ENCODE peak calls at places on chromosomes 1 and 21, in four cellular contexts. G is A549, Z is K562, A is endothelial cell of umbilical vein. H is an unnamed sample.

GRCh38 chr21:15586752-15587436 is 142.9 kb upstream of the USP25 start:
- DNase-seq in Z (no peak), A (no peak), G (no peak), H (no peak)

GRCh38 chr1:8562222-8562621 is 244.3 kb downstream of the SLC45A1 start:
- DNase-seq in G (no peak), A (no peak), Z (no peak), H (no peak)

GRCh38 chr1:16980473-16981268 is at the start of gene MFAP2:
- DNase-seq in A (no peak), Z (no peak), G (no peak), H (no peak)

GRCh38 chr1:211420389-211420788 is 71.6 kb downstream of the RD3 start:
- DNase-seq in G (no peak), A (no peak), Z (peak; percentile 28), H (peak; percentile 58)

GRCh38 chr1:212701910-212702309 is 2.3 kb upstream of the BATF3 start:
- DNase-seq in A (no peak), Z (no peak), G (peak; percentile 22), H (no peak)

GRCh38 chr1:160862151-160863061 is at the start of gene CD244:
- DNase-seq in Z (no peak), G (no peak), A (no peak), H (peak; percentile 98)

GRCh38 chr1:168454211-168454815 is 89.5 kb downstream of the XCL2 start:
- DNase-seq in A (no peak), G (no peak), Z (no peak), H (no peak)

GRCh38 chr1:181061891-181062777 is 26.4 kb upstream of the IER5 start:
- DNase-seq in G (no peak), Z (no peak), A (no peak), H (peak; percentile 89)

GRCh38 chr1:234782821-234783220 is 172.8 kb upstream of the IRF2BP2 start:
- DNase-seq in A (peak; percentile 24), Z (no peak), G (no peak), H (peak; percentile 45)

GRCh38 chr1:27526569-27527222 is 36.7 kb upstream of the WASF2 start:
- DNase-seq in G (no peak), A (no peak), Z (peak; percentile 70), H (peak; percentile 64)

GRCh38 chr1:229808272-229808671 is 182.2 kb downstream of the URB2 start:
- DNase-seq in G (no peak), A (no peak), Z (no peak), H (no peak)

GRCh38 chr1:157499516-157499915 is 52.8 kb downstream of the FCRL5 start:
- DNase-seq in A (no peak), Z (no peak), G (no peak), H (no peak)

GRCh38 chr1:93446837-93447451 is 974 bp upstream of the FNBP1L start:
- DNase-seq in G (peak; percentile 26), A (peak; percentile 6), Z (peak; percentile 79), H (no peak)

GRCh38 chr1:43452789-43453441 is 816 bp downstream of the HYI start:
- DNase-seq in G (peak; percentile 32), A (peak; percentile 55), Z (peak; percentile 59), H (peak; percentile 29)

GRCh38 chr1:19336543-19336942 is 24.4 kb downstream of the SLC66A1 start:
- DNase-seq in G (no peak), A (no peak), Z (no peak), H (no peak)

GRCh38 chr1:210654176-210654786 is 325.6 kb downstream of the HHAT start:
- DNase-seq in A (no peak), Z (no peak), G (peak; percentile 21), H (no peak)

GRCh38 chr1:94322696-94323095 is 85.3 kb upstream of the ARHGAP29 start:
- DNase-seq in A (no peak), G (peak; percentile 85), Z (no peak), H (no peak)

GRCh38 chr1:220922951-220923350 is 43.7 kb downstream of the HLX start:
- DNase-seq in G (no peak), A (no peak), Z (no peak), H (no peak)

GRCh38 chr1:97332716-97333115 is 588.1 kb downstream of the DPYD start:
- DNase-seq in A (no peak), Z (no peak), G (no peak), H (no peak)

GRCh38 chr1:167812972-167813371 is 91.2 kb downstream of the MPZL1 start:
- DNase-seq in A (no peak), Z (no peak), G (no peak), H (no peak)

GRCh38 chr1:110017792-110018191 is 16.6 kb upstream of the STRIP1 start:
- DNase-seq in A (no peak), Z (no peak), G (no peak), H (no peak)

GRCh38 chr21:23130308-23130707 is 2132.1 kb downstream of the NCAM2 start:
- DNase-seq in G (no peak), A (no peak), Z (no peak), H (no peak)

GRCh38 chr1:31703431-31704260 is at the start of gene COL16A1:
- DNase-seq in Z (no peak), A (no peak), G (no peak), H (no peak)

GRCh38 chr1:183841950-183842816 is 37.3 kb downstream of the RGL1 start:
- DNase-seq in A (peak; percentile 80), Z (no peak), G (no peak), H (no peak)

GRCh38 chr1:177847843-177848242 is 122.0 kb downstream of the SEC16B start:
- DNase-seq in Z (no peak), G (no peak), A (no peak), H (no peak)

GRCh38 chr1:165884690-165885304 is 57.4 kb downstream of the UCK2 start:
- DNase-seq in A (peak; percentile 70), Z (no peak), G (no peak), H (peak; percentile 63)

GRCh38 chr1:204288061-204288588 is 71.6 kb downstream of the PLEKHA6 start:
- DNase-seq in G (peak; percentile 90), Z (peak; percentile 14), A (no peak), H (no peak)

GRCh38 chr1:202029171-202029665 is 18.8 kb downstream of the ELF3 start:
- DNase-seq in G (peak; percentile 83), Z (no peak), A (peak; percentile 26), H (no peak)

GRCh38 chr1:247209306-247209900 is 37.6 kb upstream of the ZNF124 start:
- DNase-seq in Z (peak; percentile 41), A (no peak), G (no peak), H (peak; percentile 74)
- TF ChIP-seq MYC in Z (no peak), A (no peak), G (no peak), H (no peak)

DNA sequence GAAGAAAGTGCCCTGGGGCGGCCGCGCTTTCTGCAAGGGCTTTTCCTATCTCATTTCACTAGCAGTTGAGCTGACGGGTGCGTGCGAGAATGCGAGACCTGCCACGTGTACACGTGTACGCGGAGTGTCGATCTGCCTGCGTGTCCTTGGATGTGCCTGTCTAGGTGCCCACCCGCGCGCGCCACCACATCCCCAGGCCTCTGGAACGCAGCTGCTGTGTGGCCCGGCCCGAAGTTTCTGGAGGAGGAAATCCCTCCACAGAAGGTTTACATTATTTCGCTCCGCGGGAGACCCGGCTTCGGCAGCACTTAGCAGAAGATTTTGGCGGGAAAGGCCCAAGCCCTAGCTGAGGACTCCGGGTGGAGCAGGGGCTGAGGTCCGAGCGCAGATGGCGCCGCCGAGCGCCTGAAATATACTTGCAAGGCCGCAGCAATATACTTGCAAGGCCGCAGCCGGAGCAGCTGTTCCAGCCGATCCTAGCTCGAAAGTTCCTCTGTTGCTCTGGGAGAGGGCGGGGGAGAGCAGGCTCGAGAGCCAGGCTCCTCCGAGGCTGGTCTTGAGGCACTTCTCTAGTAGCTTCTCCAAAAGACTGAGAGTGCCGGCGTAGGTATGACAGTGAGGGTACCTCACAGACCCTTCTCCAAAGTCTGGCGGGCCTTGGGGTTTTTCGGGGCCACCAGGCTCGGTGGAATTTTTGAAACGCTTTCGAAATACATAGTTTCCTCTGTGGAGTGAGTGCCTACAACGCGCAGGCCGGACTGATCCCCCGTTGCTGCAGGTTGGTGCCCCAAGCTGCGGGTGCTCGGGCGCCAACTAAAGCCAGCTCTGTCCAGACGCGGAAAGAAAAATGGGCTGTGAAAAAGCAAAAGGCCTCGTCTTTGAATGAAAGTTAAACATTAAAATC is 3.8 kb downstream of the TBX15 start:
- DNase-seq in G (no peak), Z (peak; percentile 27), A (peak; percentile 24), H (no peak)
- TF ChIP-seq MYC in G (no peak), Z (no peak), A (no peak), H (no peak)

GRCh38 chr21:27513825-27514224 is 546.9 kb upstream of the ADAMTS5 start:
- DNase-seq in Z (no peak), A (peak; percentile 11), G (no peak), H (no peak)

GRCh38 chr21:27511241-27511640 is 544.4 kb upstream of the ADAMTS5 start:
- DNase-seq in Z (no peak), G (no peak), A (no peak), H (no peak)

GRCh38 chr21:27519357-27519756 is 552.5 kb upstream of the ADAMTS5 start:
- DNase-seq in A (peak; percentile 82), Z (no peak), G (no peak), H (no peak)

GRCh38 chr21:27513016-27513415 is 546.1 kb upstream of the ADAMTS5 start:
- DNase-seq in Z (no peak), A (no peak), G (no peak), H (no peak)

GRCh38 chr21:27515676-27516075 is 548.8 kb upstream of the ADAMTS5 start:
- DNase-seq in A (no peak), Z (no peak), G (no peak), H (no peak)
- TF ChIP-seq MYC in A (no peak), Z (no peak), G (no peak), H (no peak)

DNA sequence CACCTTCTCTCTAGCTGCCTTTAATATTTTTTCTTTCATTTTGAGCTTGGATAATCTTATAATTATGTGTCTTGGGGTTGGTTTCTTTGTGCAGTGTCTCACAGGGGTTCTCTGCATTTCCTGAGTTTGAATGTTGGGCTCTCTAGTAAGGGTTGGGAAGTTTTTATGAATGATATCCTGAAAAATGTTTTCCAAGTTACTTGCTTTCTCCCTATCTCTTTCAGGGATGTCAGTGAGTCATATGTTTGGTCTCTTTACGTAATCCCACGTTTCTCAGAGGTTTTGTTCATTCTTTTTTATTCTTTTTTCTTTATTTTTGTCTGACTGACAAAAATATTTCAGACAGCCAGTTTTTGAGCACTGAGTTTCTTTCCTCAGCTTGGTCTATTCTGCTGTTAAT is 55.4 kb upstream of the CCDC190 start:
- DNase-seq in G (no peak), Z (no peak), A (peak; percentile 47), H (no peak)
- TF ChIP-seq MYC in G (no peak), Z (no peak), A (no peak), H (no peak)

DNA sequence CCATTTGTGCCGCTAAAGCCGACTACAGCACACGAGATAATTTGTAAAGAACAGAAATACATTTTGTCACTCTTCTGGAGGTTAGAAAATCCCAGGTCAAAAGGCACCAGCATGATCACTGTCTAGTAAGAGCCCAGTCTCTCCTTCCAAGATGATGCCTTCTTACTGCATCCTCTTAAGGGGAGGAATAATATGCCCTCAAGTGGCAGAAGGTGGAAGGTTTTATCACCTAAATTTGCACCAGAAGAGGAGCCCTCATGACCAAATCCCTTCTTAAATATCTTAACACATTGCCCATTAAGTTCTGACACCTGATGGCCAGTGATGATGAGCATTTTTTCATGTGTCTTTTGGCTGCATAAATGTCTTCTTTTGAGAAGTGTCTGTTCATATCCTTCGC is 326.7 kb upstream of the RGS18 start:
- DNase-seq in A (peak; percentile 7), Z (peak; percentile 45), G (peak; percentile 33), H (peak; percentile 36)
- TF ChIP-seq MYC in A (no peak), Z (no peak), G (no peak), H (no peak)